ENCODE peak calls at places on chromosomes 16 and 17, in ten cellular contexts. W is GM06990, R is RWPE1, M is NAMALWA, N is NCI-H510A treated with DMSO at 0.1 percent for 48 hours, H is T-helper 1 cell, F is M059J, J is NCI-H524, B is kidney epithelial cell, U is OCI-LY7. I is an unnamed sample.

GRCh38 chr16:85991856-85992255 is 92.9 kb downstream of the IRF8 start:
- DNase-seq in W (no peak), M (no peak), H (no peak), U (no peak), F (no peak), B (no peak), J (no peak), R (no peak), N (no peak), I (no peak)

GRCh38 chr16:75402821-75403475 is 30.4 kb downstream of the CFDP1 start:
- DNase-seq in J (no peak), U (peak), F (peak), B (no peak), R (no peak), M (peak), W (no peak), N (peak), H (no peak), I (no peak)

GRCh38 chr17:64385187-64386083 is 5.2 kb downstream of the PECAM1 start:
- DNase-seq in N (no peak), B (peak), J (no peak), H (no peak), M (no peak), F (peak), R (peak), U (no peak), W (no peak), I (peak)

GRCh38 chr17:17021194-17021863 is 20.9 kb upstream of the MPRIP start:
- DNase-seq in F (peak), N (no peak), M (no peak), J (no peak), B (no peak), R (no peak), W (no peak), H (no peak), U (no peak), I (no peak)

GRCh38 chr17:57373756-57374155 is 117.4 kb downstream of the MSI2 start:
- DNase-seq in N (no peak), W (no peak), H (no peak), U (no peak), B (no peak), R (no peak), F (no peak), J (no peak), M (no peak), I (no peak)

GRCh38 chr17:74113952-74114351 is 89.5 kb upstream of the RPL38 start:
- DNase-seq in W (no peak), F (no peak), H (no peak), N (no peak), R (no peak), U (no peak), J (no peak), M (no peak), B (no peak), I (no peak)

GRCh38 chr16:87765473-87765775 is 362 bp downstream of the KLHDC4 start:
- DNase-seq in H (peak), F (peak), R (peak), U (peak), B (no peak), M (peak), N (no peak), J (no peak), W (no peak), I (peak)

GRCh38 chr17:81807210-81807719 is 3.3 kb downstream of the GCGR start:
- DNase-seq in H (no peak), U (no peak), W (no peak), B (no peak), J (no peak), N (no peak), R (no peak), F (no peak), M (no peak), I (no peak)

GRCh38 chr16:799111-799947 is 1.2 kb downstream of the GNG13 start:
- DNase-seq in F (peak), B (no peak), R (no peak), H (peak), W (no peak), N (no peak), U (no peak), J (no peak), M (peak), I (no peak)

GRCh38 chr17:82973456-82974135 is 105.8 kb upstream of the METRNL start:
- DNase-seq in H (no peak), J (no peak), B (no peak), W (no peak), M (no peak), R (no peak), U (no peak), N (no peak), F (no peak), I (no peak)

GRCh38 chr16:15705064-15705565 is 55.1 kb downstream of the NDE1 start:
- DNase-seq in J (no peak), M (no peak), U (no peak), B (no peak), N (no peak), F (no peak), R (no peak), W (no peak), H (no peak), I (no peak)

GRCh38 chr17:6072611-6073010 is 2.4 kb downstream of the WSCD1 start:
- DNase-seq in N (no peak), F (no peak), R (no peak), J (no peak), H (no peak), M (no peak), B (no peak), U (no peak), W (no peak), I (no peak)

GRCh38 chr17:48915459-48916282 is 7.5 kb downstream of the UBE2Z start:
- DNase-seq in H (peak), R (peak), U (no peak), W (peak), M (peak), N (no peak), J (no peak), B (peak), F (peak), I (no peak)

GRCh38 chr16:11833951-11834695 is 17.2 kb downstream of the RSL1D1 start:
- DNase-seq in U (no peak), R (peak), B (no peak), H (no peak), W (no peak), J (no peak), N (no peak), M (peak), F (peak), I (no peak)

GRCh38 chr16:74611721-74612120 is 4.8 kb upstream of the GLG1 start:
- DNase-seq in F (peak), B (no peak), U (no peak), H (no peak), W (no peak), R (no peak), N (no peak), J (no peak), M (no peak), I (no peak)

I was measured in CD8-positive, alpha-beta T cell.